ENCODE peak calls at places on chromosomes 16 and 17, in six cellular contexts. U, Y, C, X, G and O are unnamed samples.

GRCh38 chr16:57485916-57486857 is at the start of gene DOK4:
- DNase-seq in U (peak), Y (peak), C (peak), X (peak), G (peak), O (peak)

GRCh38 chr17:34252138-34252889 is 2.8 kb upstream of the CCL2 start:
- DNase-seq in U (peak), Y (peak), C (peak), X (peak), G (peak), O (peak)

GRCh38 chr17:43366809-43367587 is 31.8 kb upstream of the ARL4D start:
- DNase-seq in U (no peak), Y (no peak), C (no peak), X (no peak), G (no peak), O (no peak)

GRCh38 chr16:54397190-54397835 is 110.7 kb upstream of the IRX3 start:
- DNase-seq in U (no peak), Y (no peak), C (peak), X (no peak), G (no peak), O (no peak)

GRCh38 chr16:89316701-89317100 is 99.2 kb downstream of the ZNF778 start:
- DNase-seq in U (no peak), Y (no peak), C (no peak), X (no peak), G (no peak), O (no peak)

GRCh38 chr16:88921603-88921995 is 55.1 kb upstream of the PABPN1L start:
- DNase-seq in U (no peak), Y (no peak), C (no peak), X (no peak), G (no peak), O (no peak)

GRCh38 chr16:57865746-57866528 is 63.6 kb upstream of the KIFC3 start:
- DNase-seq in U (no peak), Y (no peak), C (no peak), X (no peak), G (no peak), O (no peak)

GRCh38 chr16:3497771-3498170 is 2.5 kb upstream of the C16orf90 start:
- DNase-seq in U (no peak), Y (no peak), C (no peak), X (no peak), G (no peak), O (no peak)

GRCh38 chr17:57645950-57646686 is 99.0 kb downstream of the CCDC182 start:
- DNase-seq in U (no peak), Y (no peak), C (no peak), X (no peak), G (no peak), O (no peak)

GRCh38 chr17:47687328-47687690 is 6.7 kb upstream of the TBKBP1 start:
- DNase-seq in U (no peak), Y (no peak), C (no peak), X (no peak), G (no peak), O (no peak)

GRCh38 chr16:89455178-89455577 is 35.2 kb downstream of the ANKRD11 start:
- DNase-seq in U (no peak), Y (no peak), C (no peak), X (no peak), G (no peak), O (no peak)

GRCh38 chr16:72988568-72988967 is 59.4 kb downstream of the ZFHX3 start:
- DNase-seq in U (no peak), Y (no peak), C (no peak), X (no peak), G (no peak), O (no peak)

GRCh38 chr17:14712471-14713075 is 411.7 kb downstream of the HS3ST3B1 start:
- DNase-seq in U (no peak), Y (no peak), C (no peak), X (no peak), G (no peak), O (no peak)

GRCh38 chr17:57890857-57891232 is 41.0 kb upstream of the MRPS23 start:
- DNase-seq in U (no peak), Y (no peak), C (no peak), X (peak), G (no peak), O (no peak)

GRCh38 chr16:68105611-68106010 is 20.4 kb downstream of the NFATC3 start:
- DNase-seq in U (no peak), Y (no peak), C (no peak), X (no peak), G (no peak), O (no peak)

GRCh38 chr16:17467923-17468540 is 2.7 kb downstream of the XYLT1 start:
- DNase-seq in U (peak), Y (no peak), C (peak), X (peak), G (peak), O (no peak)

GRCh38 chr16:81401035-81401950 is 43.3 kb upstream of the CMIP start:
- DNase-seq in U (no peak), Y (no peak), C (no peak), X (peak), G (peak), O (no peak)

GRCh38 chr17:74921045-74921681 is 1.9 kb downstream of the USH1G start:
- DNase-seq in U (no peak), Y (no peak), C (no peak), X (no peak), G (no peak), O (no peak)

GRCh38 chr17:74918906-74919305 is 4.1 kb downstream of the USH1G start:
- DNase-seq in U (no peak), Y (no peak), C (no peak), X (no peak), G (no peak), O (no peak)

GRCh38 chr17:74920306-74920620 is 2.8 kb downstream of the USH1G start:
- DNase-seq in U (no peak), Y (no peak), C (no peak), X (no peak), G (no peak), O (no peak)

GRCh38 chr17:74920679-74921044 is 2.4 kb downstream of the USH1G start:
- DNase-seq in U (no peak), Y (no peak), C (no peak), X (no peak), G (peak), O (no peak)

GRCh38 chr17:74919440-74920305 is 3.4 kb downstream of the USH1G start:
- DNase-seq in U (no peak), Y (peak), C (no peak), X (no peak), G (peak), O (peak)
- TF ChIP-seq CTCF in U (no peak), Y (peak), C (peak), X (no peak), G (peak), O (peak)

GRCh38 chr17:76784926-76785325 is 47.0 kb downstream of the MFSD11 start:
- DNase-seq in U (no peak), Y (no peak), C (no peak), X (no peak), G (no peak), O (no peak)

GRCh38 chr17:76783146-76783545 is 45.2 kb downstream of the MFSD11 start:
- DNase-seq in U (no peak), Y (no peak), C (no peak), X (no peak), G (no peak), O (peak)

DNA sequence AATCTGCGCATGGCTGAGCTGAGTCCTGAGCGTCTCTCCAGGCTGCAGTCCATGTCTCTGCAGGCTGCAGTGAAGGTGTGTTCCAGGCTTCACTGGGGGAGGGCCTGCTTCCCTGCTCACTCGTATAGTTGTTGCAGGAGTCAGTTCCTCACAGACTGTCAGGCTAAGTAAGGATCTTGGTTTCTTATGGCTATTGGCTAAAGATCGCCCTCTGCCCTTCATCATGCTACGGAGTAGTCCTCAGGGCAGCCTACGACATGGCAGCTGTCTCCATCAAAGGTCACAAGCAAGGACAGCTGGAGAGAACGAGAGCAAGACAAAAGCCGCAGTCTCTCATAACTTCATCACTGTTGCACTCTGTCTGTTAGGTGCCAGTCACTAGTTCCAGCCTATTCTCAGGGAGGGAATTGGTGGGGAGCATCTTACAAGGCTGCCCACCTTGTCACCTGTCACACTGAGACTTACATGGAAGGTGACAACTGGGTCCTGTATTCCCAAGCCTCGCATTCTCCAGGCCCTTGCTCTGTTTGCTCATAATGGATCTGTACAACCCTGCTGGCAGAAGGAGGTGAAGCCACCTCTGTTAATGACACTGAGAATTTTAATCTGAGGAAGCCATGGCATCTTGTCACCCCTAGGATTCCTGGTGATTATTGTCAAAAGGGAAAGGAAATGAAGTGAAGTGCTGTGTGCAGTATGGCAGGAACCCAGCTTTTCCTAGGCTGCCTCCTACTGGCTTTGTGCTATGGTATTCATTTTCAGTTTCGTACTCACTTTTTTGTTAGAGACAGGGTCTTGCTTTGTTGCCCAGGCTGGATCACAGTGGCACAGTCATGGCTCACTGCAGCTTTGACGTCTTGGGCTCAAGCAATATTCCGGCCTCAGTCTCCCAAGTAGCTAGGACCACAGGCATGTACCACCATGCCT is 43.4 kb downstream of the MFSD11 start:
- DNase-seq in U (no peak), Y (no peak), C (no peak), X (no peak), G (no peak), O (no peak)
- TF ChIP-seq CTCF in U (no peak), Y (no peak), C (peak), X (no peak), G (no peak), O (peak)

GRCh38 chr17:4366312-4367063 is at the start of gene UBE2G1:
- DNase-seq in U (peak), Y (peak), C (peak), X (peak), G (peak), O (peak)
- TF ChIP-seq CTCF in U (no peak), Y (peak), C (peak), X (no peak), G (no peak), O (no peak)

GRCh38 chr17:16997514-16998429 is 25.9 kb upstream of the TNFRSF13B start:
- DNase-seq in U (no peak), Y (no peak), C (no peak), X (no peak), G (peak), O (no peak)
- TF ChIP-seq CTCF in U (no peak), Y (no peak), C (no peak), X (no peak), G (peak), O (peak)

DNA sequence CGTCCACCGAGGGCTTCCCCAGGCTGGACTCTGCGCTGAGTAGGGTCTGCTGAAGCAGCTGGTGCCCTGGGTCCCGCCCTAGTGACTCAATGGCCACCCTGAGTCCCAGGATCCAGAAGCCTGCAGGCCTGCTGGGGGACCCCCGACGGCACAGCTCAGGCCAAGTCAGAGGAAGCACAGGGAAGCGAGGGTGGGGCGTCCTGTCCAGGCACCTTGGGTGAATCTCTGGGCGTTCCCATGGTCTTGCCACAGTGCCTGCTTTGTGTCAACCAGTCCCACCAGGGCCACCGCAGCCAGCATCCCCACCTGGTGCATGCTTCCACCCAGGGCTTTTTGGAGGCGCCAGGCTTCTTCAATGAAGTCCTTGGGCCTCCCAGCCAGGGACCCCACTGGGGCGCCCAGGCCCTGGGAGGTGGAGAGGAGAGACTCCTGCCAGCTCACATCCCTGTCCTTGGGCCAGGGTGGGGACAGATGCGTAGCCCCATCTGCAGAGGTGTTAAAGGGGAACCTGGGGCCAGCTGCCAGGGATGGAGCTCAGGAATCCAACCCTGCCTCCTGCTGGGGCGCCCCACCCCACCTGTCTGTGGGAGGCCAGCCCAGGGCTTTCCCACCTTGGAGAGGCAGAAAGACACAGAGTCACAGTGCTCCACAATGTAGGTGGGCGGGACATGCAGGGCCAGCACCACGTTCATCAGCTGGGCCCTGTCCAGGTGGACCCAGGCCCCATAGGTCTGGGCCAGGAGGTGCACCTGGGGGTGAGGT is 17.8 kb downstream of the TMEM235 start:
- DNase-seq in U (no peak), Y (no peak), C (no peak), X (no peak), G (no peak), O (no peak)
- TF ChIP-seq CTCF in U (no peak), Y (no peak), C (no peak), X (no peak), G (no peak), O (no peak)

GRCh38 chr17:66841328-66841727 is 6.4 kb downstream of the CACNG5 start:
- DNase-seq in U (no peak), Y (no peak), C (no peak), X (no peak), G (peak), O (no peak)
- TF ChIP-seq CTCF in U (no peak), Y (no peak), C (no peak), X (no peak), G (no peak), O (no peak)

DNA sequence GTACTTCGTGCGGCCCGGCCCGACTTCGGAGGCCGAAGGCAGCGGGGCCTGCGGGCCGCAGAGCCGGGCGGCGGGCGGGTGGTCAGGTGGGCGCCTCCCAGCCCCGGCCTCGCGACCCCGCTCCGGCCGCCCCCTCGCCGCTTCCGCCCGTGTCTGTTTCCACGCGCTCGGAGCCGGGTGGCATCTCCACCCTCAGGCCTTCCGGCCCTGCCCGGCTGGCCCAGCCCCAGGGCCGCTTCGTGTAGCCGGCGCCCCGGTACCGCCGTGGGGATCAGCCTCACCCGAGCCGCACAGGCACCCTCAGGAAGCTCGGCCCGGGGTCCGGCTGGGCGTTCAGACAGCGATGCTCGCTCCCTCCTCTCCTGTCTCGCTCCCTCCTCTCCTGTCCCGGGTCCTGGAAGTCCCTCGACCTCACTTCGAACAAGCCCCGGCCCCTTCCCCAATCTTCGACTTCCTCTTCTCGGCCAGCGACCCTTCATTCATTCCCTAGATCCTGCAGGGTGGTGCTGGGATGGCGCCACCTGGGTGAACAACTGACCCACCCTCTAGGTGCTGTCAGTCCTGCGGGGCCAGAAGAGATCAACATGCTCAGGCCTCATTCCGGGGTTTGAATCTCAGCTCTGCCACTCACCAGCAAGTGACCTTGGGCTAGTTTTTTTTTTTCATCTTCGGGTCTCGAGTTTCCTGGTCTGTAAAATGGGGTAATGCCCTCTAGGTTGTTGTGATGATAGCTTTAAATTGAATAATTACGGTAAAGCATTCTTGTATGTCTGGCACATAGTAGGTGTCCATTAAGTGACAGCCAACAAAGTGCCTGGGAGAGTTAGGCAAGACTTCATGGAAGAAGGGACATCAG is 611 bp downstream of the VPS4A start:
- DNase-seq in U (peak), Y (peak), C (peak), X (no peak), G (peak), O (peak)
- TF ChIP-seq CTCF in U (no peak), Y (peak), C (peak), X (no peak), G (no peak), O (no peak)

GRCh38 chr16:30065943-30066881 is 652 bp downstream of the ALDOA start:
- DNase-seq in U (no peak), Y (no peak), C (no peak), X (peak), G (peak), O (no peak)

GRCh38 chr16:30063893-30064745 is 1.4 kb upstream of the ALDOA start:
- DNase-seq in U (peak), Y (peak), C (peak), X (peak), G (peak), O (peak)

GRCh38 chr16:30064746-30065111 is 831 bp upstream of the ALDOA start:
- DNase-seq in U (no peak), Y (no peak), C (no peak), X (no peak), G (no peak), O (no peak)

GRCh38 chr16:30066882-30067583 is 1.5 kb downstream of the ALDOA start:
- DNase-seq in U (no peak), Y (no peak), C (no peak), X (peak), G (no peak), O (no peak)

GRCh38 chr16:30065112-30065942 is at the start of gene ALDOA:
- DNase-seq in U (peak), Y (peak), C (peak), X (peak), G (peak), O (peak)
- TF ChIP-seq CTCF in U (no peak), Y (no peak), C (no peak), X (no peak), G (no peak), O (no peak)

GRCh38 chr17:66338937-66339336 is 36.5 kb downstream of the PRKCA start:
- DNase-seq in U (no peak), Y (no peak), C (no peak), X (no peak), G (no peak), O (no peak)

GRCh38 chr17:66339563-66339962 is 37.1 kb downstream of the PRKCA start:
- DNase-seq in U (no peak), Y (no peak), C (no peak), X (no peak), G (no peak), O (no peak)

GRCh38 chr17:66337268-66337667 is 34.9 kb downstream of the PRKCA start:
- DNase-seq in U (no peak), Y (no peak), C (no peak), X (no peak), G (no peak), O (no peak)

GRCh38 chr17:66335797-66336196 is 33.4 kb downstream of the PRKCA start:
- DNase-seq in U (no peak), Y (no peak), C (no peak), X (no peak), G (no peak), O (no peak)

GRCh38 chr17:66337866-66338472 is 35.6 kb downstream of the PRKCA start:
- DNase-seq in U (no peak), Y (no peak), C (peak), X (peak), G (no peak), O (no peak)
- TF ChIP-seq CTCF in U (no peak), Y (no peak), C (no peak), X (no peak), G (no peak), O (no peak)

DNA sequence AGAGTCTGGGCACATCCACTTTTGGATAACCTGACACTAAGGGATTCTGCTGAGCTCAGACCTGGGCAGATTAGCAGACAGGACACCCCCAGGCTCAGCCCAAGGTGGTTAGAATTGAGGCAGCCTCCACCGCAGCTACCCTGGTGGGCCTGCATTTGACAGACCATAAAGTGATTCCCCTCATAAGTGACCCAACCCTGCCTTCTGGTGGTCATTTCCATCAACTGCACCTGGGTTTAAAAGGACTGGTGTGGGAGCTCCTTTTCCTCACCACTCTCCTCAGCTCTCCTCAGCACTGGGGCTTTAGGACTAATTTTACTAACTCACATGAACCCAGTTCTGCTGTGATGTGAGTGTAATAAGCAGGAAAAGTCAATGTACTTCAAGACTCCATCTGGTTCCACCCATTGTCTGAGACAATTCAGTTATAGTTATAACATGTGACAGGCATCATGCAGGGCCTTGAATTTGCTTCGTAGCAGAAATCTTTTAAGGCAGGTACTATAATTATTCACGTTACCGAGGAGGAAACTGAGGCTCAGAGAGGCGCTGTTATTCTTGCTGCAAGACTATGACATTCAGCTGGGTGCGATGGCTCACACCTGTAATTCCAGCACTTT is 42.5 kb downstream of the MYH3 start:
- DNase-seq in U (peak), Y (peak), C (peak), X (peak), G (peak), O (peak)
- TF ChIP-seq CTCF in U (peak), Y (peak), C (peak), X (peak), G (peak), O (peak)